ENCODE peak calls at places on chromosome 13, in five cellular contexts. P is stimulated activated naive CD4-positive, alpha-beta T cell; M is fibroblast of mammary gland; I is hippocampal formation; S is tibial nerve. Z is an unnamed sample.

GRCh38 chr13:37417042-37417441 is 181.5 kb downstream of the POSTN start:
- DNase-seq in S (no peak), I (no peak), P (no peak), M (peak), Z (no peak)

GRCh38 chr13:112767506-112768471 is 78.0 kb downstream of the ATP11A start:
- DNase-seq in I (no peak), M (no peak), S (no peak), P (no peak), Z (no peak)

GRCh38 chr13:63838366-63839110 is 2422.9 kb upstream of the PCDH20 start:
- DNase-seq in M (no peak), P (no peak), I (no peak), S (no peak), Z (no peak)

GRCh38 chr13:31851201-31851600 is 111.9 kb downstream of the RXFP2 start:
- DNase-seq in I (no peak), P (no peak), S (no peak), M (no peak), Z (no peak)

GRCh38 chr13:47628666-47629065 is 372.4 kb downstream of the SUCLA2 start:
- DNase-seq in I (no peak), P (no peak), S (no peak), M (peak), Z (no peak)

GRCh38 chr13:39032150-39032549 is 5.7 kb downstream of the PROSER1 start:
- DNase-seq in S (no peak), I (no peak), P (no peak), M (no peak), Z (no peak)

GRCh38 chr13:113539822-113540221 is 44.7 kb upstream of the TFDP1 start:
- DNase-seq in P (no peak), S (no peak), I (no peak), M (peak), Z (no peak)

GRCh38 chr13:46332772-46333171 is 54.3 kb downstream of the RUBCNL start:
- DNase-seq in P (no peak), M (no peak), S (no peak), I (no peak), Z (no peak)

GRCh38 chr13:20623000-20623399 is 56.0 kb downstream of the IFT88 start:
- DNase-seq in I (no peak), P (no peak), M (no peak), S (no peak), Z (no peak)

GRCh38 chr13:27354379-27354778 is 70.0 kb upstream of the GTF3A start:
- DNase-seq in I (no peak), M (peak), S (no peak), P (no peak), Z (no peak)

Z was measured in keratinocyte.